ENCODE peak calls at places on chromosomes 7 and 10, in five cellular contexts. M is DMS79, A is NCI-H526 treated with DMSO at 0.1 percent for 48 hours, I is NCI-H1092 treated with DMSO at 0.1 percent for 48 hours, H is choroid plexus epithelial cell. Q is an unnamed sample.

GRCh38 chr7:2583798-2584580 is 25.2 kb downstream of the IQCE start:
- DNase-seq in I (no peak), M (no peak), H (no peak), A (no peak), Q (no peak)

GRCh38 chr10:103442031-103442461 is 10.1 kb downstream of the CALHM2 start:
- DNase-seq in A (no peak), I (no peak), M (no peak), H (peak; percentile 85), Q (no peak)

GRCh38 chr7:127653396-127653795 is 1.4 kb downstream of the SND1 start:
- DNase-seq in A (no peak), I (no peak), H (no peak), M (no peak), Q (no peak)

GRCh38 chr7:29270979-29271658 is 76.5 kb downstream of the CHN2 start:
- DNase-seq in I (no peak), M (no peak), H (no peak), A (no peak), Q (no peak)

GRCh38 chr10:100148353-100149211 is 37.2 kb downstream of the ERLIN1 start:
- DNase-seq in I (no peak), A (no peak), H (peak; percentile 64), M (no peak), Q (no peak)

GRCh38 chr10:37774351-37774750 is 83.1 kb downstream of the ZNF248 start:
- DNase-seq in H (no peak), I (no peak), M (no peak), A (no peak), Q (no peak)

GRCh38 chr7:157406971-157407370 is 70.2 kb downstream of the DNAJB6 start:
- DNase-seq in A (no peak), H (no peak), I (no peak), M (no peak), Q (no peak)

GRCh38 chr10:8712653-8713052 is 658.2 kb downstream of the GATA3 start:
- DNase-seq in A (no peak), H (no peak), I (no peak), M (no peak), Q (no peak)

GRCh38 chr10:72334832-72335393 is 19.8 kb downstream of the DNAJB12 start:
- DNase-seq in M (peak; percentile 35), H (peak; percentile 100), A (no peak), I (peak; percentile 57), Q (peak; percentile 73)

GRCh38 chr10:132274581-132274980 is 33.2 kb downstream of the STK32C start:
- DNase-seq in I (no peak), M (no peak), H (no peak), A (no peak), Q (no peak)

GRCh38 chr10:110797416-110797815 is 74.3 kb upstream of the PDCD4 start:
- DNase-seq in M (no peak), I (no peak), H (no peak), A (no peak), Q (no peak)

GRCh38 chr7:141456298-141456697 is 94.9 kb upstream of the AGK start:
- DNase-seq in M (no peak), I (no peak), A (no peak), H (peak; percentile 4), Q (no peak)

GRCh38 chr10:119199231-119199992 is 8.0 kb upstream of the GRK5 start:
- DNase-seq in H (peak; percentile 96), A (peak; percentile 50), M (peak; percentile 5), I (peak; percentile 43), Q (peak; percentile 57)

GRCh38 chr10:3401491-3401938 is 228.9 kb upstream of the PITRM1 start:
- DNase-seq in A (no peak), I (no peak), H (peak; percentile 83), M (no peak), Q (no peak)

GRCh38 chr10:119608316-119609155 is 11.8 kb upstream of the TIAL1 start:
- DNase-seq in A (peak; percentile 2), M (peak; percentile 1), H (peak; percentile 55), I (peak; percentile 55), Q (peak; percentile 57)

GRCh38 chr7:117119192-117119924 is 166.1 kb downstream of the ST7 start:
- DNase-seq in M (peak; percentile 10), A (peak; percentile 71), I (peak; percentile 71), H (peak; percentile 85), Q (peak; percentile 78)

Q was measured in substantia nigra.